ENCODE peak calls at places on chromosomes 4 and X, in seven cellular contexts. W is GM10248, G is WERI-Rb-1, X is AG04450, B is tibial nerve, R is astrocyte of the cerebellum, L is nephron progenitor cell. H is an unnamed sample.
A peak's percentile ranks its signal among the peaks of the same experiment; 100 is the strongest.

GRCh38 chrX:102155806-102156179 is at the start of gene BEX5:
- DNase-seq in W (peak; percentile 40), G (no peak), X (no peak), B (no peak), R (peak; percentile 11), L (peak; percentile 65), H (peak; percentile 52)

GRCh38 chr4:105894570-105895323 is 524 bp upstream of the NPNT start:
- DNase-seq in W (peak; percentile 34), G (peak; percentile 78), X (no peak), B (no peak), R (peak; percentile 60), L (no peak), H (peak; percentile 21)

GRCh38 chr4:102311912-102312311 is 33.4 kb downstream of the SLC39A8 start:
- DNase-seq in W (no peak), G (no peak), X (no peak), B (no peak), R (no peak), L (no peak), H (no peak)

GRCh38 chr4:127631420-127631819 is 1.3 kb upstream of the INTU start:
- DNase-seq in W (no peak), G (no peak), X (no peak), B (no peak), R (no peak), L (no peak), H (no peak)

GRCh38 chrX:10769696-10770619 is 149.6 kb upstream of the MID1 start:
- DNase-seq in W (no peak), G (no peak), X (peak; percentile 4), B (no peak), R (no peak), L (peak; percentile 19), H (no peak)

GRCh38 chr4:158129649-158130048 is 43.2 kb downstream of the GASK1B start:
- DNase-seq in W (no peak), G (no peak), X (no peak), B (no peak), R (no peak), L (no peak), H (no peak)

GRCh38 chrX:110418857-110419249 is 60.2 kb downstream of the RTL9 start:
- DNase-seq in W (no peak), G (peak; percentile 39), X (peak; percentile 66), B (no peak), R (no peak), L (no peak), H (no peak)

GRCh38 chr4:152936446-152937279 is 540 bp downstream of the FHDC1 start:
- DNase-seq in W (peak; percentile 49), G (peak; percentile 62), X (no peak), B (no peak), R (no peak), L (peak; percentile 59), H (peak; percentile 35)

GRCh38 chrX:39261446-39262147 is 460.3 kb downstream of the MID1IP1 start:
- DNase-seq in W (peak; percentile 13), G (peak; percentile 47), X (no peak), B (peak; percentile 7), R (no peak), L (peak; percentile 20), H (peak; percentile 12)

GRCh38 chr4:185305979-185306442 is 89.7 kb downstream of the LRP2BP start:
- DNase-seq in W (no peak), G (no peak), X (peak; percentile 76), B (no peak), R (peak; percentile 85), L (no peak), H (no peak)

GRCh38 chr4:16140520-16141249 is 56.9 kb upstream of the PROM1 start:
- DNase-seq in W (no peak), G (no peak), X (peak; percentile 29), B (peak; percentile 33), R (peak; percentile 100), L (no peak), H (no peak)

GRCh38 chr4:90951037-90951436 is 823.8 kb downstream of the CCSER1 start:
- DNase-seq in W (no peak), G (no peak), X (peak; percentile 15), B (no peak), R (peak; percentile 92), L (no peak), H (no peak)

GRCh38 chr4:147596976-147597375 is 20.2 kb upstream of the TMEM184C start:
- DNase-seq in W (no peak), G (no peak), X (peak; percentile 87), B (no peak), R (peak; percentile 84), L (no peak), H (no peak)

GRCh38 chrX:109036624-109037023 is 300.3 kb upstream of the IRS4 start:
- DNase-seq in W (no peak), G (no peak), X (no peak), B (no peak), R (no peak), L (no peak), H (no peak)

GRCh38 chr4:42282081-42282901 is 115.0 kb upstream of the SHISA3 start:
- DNase-seq in W (peak; percentile 76), G (peak; percentile 62), X (peak; percentile 29), B (peak; percentile 88), R (peak; percentile 67), L (peak; percentile 58), H (peak; percentile 60)

GRCh38 chrX:39011454-39012204 is 210.4 kb downstream of the MID1IP1 start:
- DNase-seq in W (no peak), G (no peak), X (no peak), B (no peak), R (no peak), L (no peak), H (no peak)

GRCh38 chr4:18722748-18723191 is 701.2 kb upstream of the LCORL start:
- DNase-seq in W (no peak), G (no peak), X (no peak), B (no peak), R (no peak), L (peak; percentile 14), H (no peak)

GRCh38 chr4:178471385-178471784 is 1029.1 kb upstream of the AGA start:
- DNase-seq in W (no peak), G (no peak), X (no peak), B (no peak), R (no peak), L (no peak), H (no peak)

GRCh38 chr4:1194028-1194900 is 21.9 kb upstream of the SPON2 start:
- DNase-seq in W (no peak), G (no peak), X (no peak), B (no peak), R (no peak), L (no peak), H (peak; percentile 4)

GRCh38 chr4:6120361-6120760 is 80.0 kb downstream of the JAKMIP1 start:
- DNase-seq in W (no peak), G (no peak), X (no peak), B (no peak), R (no peak), L (no peak), H (no peak)

GRCh38 chr4:726235-726787 is 20.7 kb downstream of the PCGF3 start:
- DNase-seq in W (no peak), G (no peak), X (no peak), B (no peak), R (no peak), L (no peak), H (no peak)

GRCh38 chr4:41212221-41213203 is 1.8 kb downstream of the APBB2 start:
- DNase-seq in W (peak; percentile 26), G (peak; percentile 45), X (no peak), B (peak; percentile 62), R (no peak), L (no peak), H (peak; percentile 37)

GRCh38 chrX:27008486-27008885 is 454.7 kb downstream of the PPP4R3C start:
- DNase-seq in W (no peak), G (peak; percentile 37), X (no peak), B (no peak), R (no peak), L (no peak), H (no peak)

GRCh38 chr4:111630705-111631104 is 514.5 kb upstream of the FAM241A start:
- DNase-seq in W (no peak), G (no peak), X (no peak), B (no peak), R (no peak), L (no peak), H (no peak)
- TF ChIP-seq CTCF in W (peak; percentile 10), G (peak; percentile 9), X (peak; percentile 56), B (peak; percentile 20), R (peak; percentile 25), L (peak; percentile 44), H (peak; percentile 32)

DNA sequence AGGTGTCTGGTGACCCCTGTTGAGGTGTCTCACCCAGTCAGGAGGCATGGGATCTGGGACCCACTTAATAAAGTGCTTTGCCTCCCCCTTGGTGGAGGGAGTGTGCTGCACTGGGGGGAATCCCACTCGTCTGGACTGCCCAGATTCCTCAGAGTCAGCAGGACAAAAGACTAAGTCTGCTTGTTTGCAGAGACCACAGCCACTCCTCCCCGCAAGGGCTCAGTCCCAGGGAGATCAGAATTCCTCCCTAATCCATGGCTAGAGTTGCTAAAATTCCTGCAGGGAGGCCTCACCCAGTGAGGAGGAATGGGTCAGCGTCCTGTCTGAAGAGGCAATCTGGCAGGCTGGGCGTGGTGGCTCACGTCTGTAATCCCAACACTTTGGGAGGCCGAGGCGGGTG is 442.2 kb downstream of the PABPC4L start:
- DNase-seq in W (no peak), G (no peak), X (no peak), B (no peak), R (no peak), L (no peak), H (no peak)
- TF ChIP-seq CTCF in W (no peak), G (no peak), X (no peak), B (no peak), R (no peak), L (no peak), H (no peak)

GRCh38 chr4:43709443-43709842 is 739.2 kb downstream of the KCTD8 start:
- DNase-seq in W (no peak), G (no peak), X (no peak), B (no peak), R (no peak), L (no peak), H (no peak)
- TF ChIP-seq CTCF in W (no peak), G (no peak), X (no peak), B (no peak), R (no peak), L (no peak), H (no peak)

DNA sequence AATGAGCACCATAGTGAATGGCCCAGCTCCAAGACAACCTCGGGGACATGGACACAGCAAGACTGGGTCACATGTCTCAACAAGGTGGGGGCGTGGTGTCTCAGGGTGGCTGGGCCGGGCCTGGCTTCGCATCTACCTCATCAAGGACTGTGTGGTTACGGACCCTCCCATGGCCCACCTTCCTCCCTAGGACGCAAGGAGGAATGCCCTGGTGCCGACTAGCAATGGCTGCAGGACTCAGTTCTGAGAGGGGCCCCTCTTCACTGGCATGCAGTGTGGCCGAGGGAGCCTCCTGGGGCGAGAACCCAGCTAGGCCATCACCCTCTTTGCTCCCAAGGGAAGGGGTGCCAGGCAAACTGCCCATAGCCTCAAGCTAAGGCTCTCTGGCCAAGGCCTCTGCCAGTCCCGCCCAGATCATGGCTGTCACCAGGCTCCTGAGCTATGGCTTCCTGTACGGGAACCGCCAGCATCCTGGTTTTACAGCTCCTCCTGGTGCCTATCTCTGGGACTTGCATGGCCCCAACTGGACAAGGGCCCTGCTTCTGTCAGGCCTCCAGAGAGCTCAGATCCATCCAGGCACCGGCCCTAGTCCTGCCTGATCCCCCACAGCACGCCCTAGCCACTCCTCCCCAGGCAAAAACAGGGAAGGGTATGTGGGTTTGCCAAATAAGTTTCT is 218.0 kb upstream of the AGTR2 start:
- DNase-seq in W (no peak), G (peak; percentile 82), X (no peak), B (no peak), R (no peak), L (no peak), H (no peak)
- TF ChIP-seq CTCF in W (no peak), G (peak; percentile 66), X (no peak), B (no peak), R (no peak), L (no peak), H (no peak)